ENCODE peak calls at places on chromosomes 13 and 19, in nine cellular contexts. X is A549; T is fibroblast of mammary gland; B is psoas muscle; E is left ventricle myocardium inferior; C is CD4-positive, alpha-beta memory T cell; R is heart left ventricle; L is effector memory CD4-positive, alpha-beta T cell; I is mesendoderm. U is an unnamed sample.

GRCh38 chr19:4030552-4030951 is 23.0 kb downstream of the PIAS4 start:
- DNase-seq in X (no peak), T (no peak), B (no peak), E (no peak), C (no peak), R (no peak), L (no peak), I (no peak), U (no peak)

GRCh38 chr19:5304486-5304885 is 36.1 kb downstream of the PTPRS start:
- DNase-seq in X (no peak), T (no peak), B (no peak), E (no peak), C (no peak), R (no peak), L (no peak), I (no peak), U (no peak)

GRCh38 chr13:31209172-31209818 is 9.5 kb downstream of the B3GLCT start:
- DNase-seq in X (no peak), T (peak), B (peak), E (peak), C (peak), R (peak), L (no peak), I (peak), U (peak)

GRCh38 chr13:19881641-19882040 is 18.2 kb upstream of the ZMYM5 start:
- DNase-seq in X (no peak), T (no peak), B (no peak), E (no peak), C (no peak), R (no peak), L (no peak), I (no peak), U (no peak)

GRCh38 chr19:9507285-9507684 is 8.9 kb upstream of the ZNF560 start:
- DNase-seq in X (no peak), T (no peak), B (no peak), E (no peak), C (no peak), R (no peak), L (no peak), I (no peak), U (no peak)

GRCh38 chr13:79631260-79631659 is 150.3 kb downstream of the NDFIP2 start:
- DNase-seq in X (peak), T (peak), B (no peak), E (no peak), C (no peak), R (no peak), L (no peak), I (peak), U (peak)

GRCh38 chr19:34838753-34839431 is 65.9 kb upstream of the ZNF599 start:
- DNase-seq in X (no peak), T (no peak), B (no peak), E (no peak), C (peak), R (no peak), L (no peak), I (peak), U (peak)

GRCh38 chr19:42092350-42092749 is 16.4 kb downstream of the ZNF574 start:
- DNase-seq in X (peak), T (no peak), B (no peak), E (no peak), C (no peak), R (no peak), L (no peak), I (peak), U (no peak)

GRCh38 chr13:19153782-19154450 is 27.7 kb downstream of the TUBA3C start:
- DNase-seq in X (no peak), T (no peak), B (no peak), E (no peak), C (no peak), R (no peak), L (no peak), I (no peak), U (no peak)

GRCh38 chr19:22882797-22883196 is 50.7 kb downstream of the ZNF723 start:
- DNase-seq in X (no peak), T (peak), B (no peak), E (no peak), C (no peak), R (no peak), L (no peak), I (peak), U (peak)

GRCh38 chr13:33351324-33351723 is 65.8 kb upstream of the STARD13 start:
- DNase-seq in X (no peak), T (peak), B (no peak), E (no peak), C (no peak), R (no peak), L (no peak), I (no peak), U (peak)

GRCh38 chr13:79995334-79995733 is 345.6 kb downstream of the SPRY2 start:
- DNase-seq in X (no peak), T (peak), B (no peak), E (no peak), C (no peak), R (no peak), L (no peak), I (peak), U (peak)

GRCh38 chr19:30263719-30264440 is 108.3 kb upstream of the ZNF536 start:
- DNase-seq in X (no peak), T (no peak), B (no peak), E (no peak), C (no peak), R (no peak), L (no peak), I (peak), U (peak)

GRCh38 chr13:42354246-42355117 is 82.5 kb downstream of the AKAP11 start:
- DNase-seq in X (no peak), T (peak), B (no peak), E (no peak), C (peak), R (no peak), L (peak), I (peak), U (peak)

GRCh38 chr13:106528711-106529414 is 6.6 kb downstream of the EFNB2 start:
- DNase-seq in X (no peak), T (no peak), B (no peak), E (no peak), C (no peak), R (no peak), L (no peak), I (peak), U (no peak)

GRCh38 chr13:48891586-48891985 is 84.1 kb upstream of the FNDC3A start:
- DNase-seq in X (no peak), T (peak), B (no peak), E (no peak), C (no peak), R (no peak), L (no peak), I (no peak), U (peak)

GRCh38 chr13:21576424-21576823 is 27.5 kb downstream of the MICU2 start:
- DNase-seq in X (no peak), T (no peak), B (no peak), E (no peak), C (no peak), R (no peak), L (no peak), I (peak), U (peak)

GRCh38 chr19:32018014-32018413 is 327.4 kb upstream of the ZNF507 start:
- DNase-seq in X (no peak), T (peak), B (no peak), E (no peak), C (no peak), R (no peak), L (no peak), I (no peak), U (peak)

GRCh38 chr13:40206241-40207109 is 460.0 kb downstream of the FOXO1 start:
- DNase-seq in X (no peak), T (peak), B (no peak), E (no peak), C (peak), R (no peak), L (peak), I (no peak), U (no peak)

GRCh38 chr13:52383362-52383761 is 22.6 kb downstream of the THSD1 start:
- DNase-seq in X (no peak), T (no peak), B (no peak), E (no peak), C (no peak), R (no peak), L (no peak), I (peak), U (no peak)

GRCh38 chr19:38693380-38694223 is 46.2 kb downstream of the ACTN4 start:
- DNase-seq in X (peak), T (peak), B (no peak), E (no peak), C (peak), R (peak), L (peak), I (peak), U (peak)

GRCh38 chr13:107545946-107546502 is 669.3 kb downstream of the LIG4 start:
- DNase-seq in X (no peak), T (no peak), B (peak), E (no peak), C (no peak), R (no peak), L (no peak), I (no peak), U (no peak)

GRCh38 chr19:48244289-48244688 is 11.4 kb downstream of the CARD8 start:
- DNase-seq in X (no peak), T (no peak), B (no peak), E (no peak), C (peak), R (no peak), L (peak), I (peak), U (no peak)

GRCh38 chr13:48571121-48571901 is 38.4 kb upstream of the RCBTB2 start:
- DNase-seq in X (no peak), T (peak), B (no peak), E (no peak), C (no peak), R (no peak), L (no peak), I (no peak), U (peak)

GRCh38 chr19:50909240-50910070 is 1.7 kb downstream of the KLK4 start:
- DNase-seq in X (peak), T (peak), B (no peak), E (no peak), C (no peak), R (no peak), L (no peak), I (peak), U (no peak)

GRCh38 chr19:41691268-41691970 is 3.3 kb upstream of the CEACAM7 start:
- DNase-seq in X (peak), T (peak), B (no peak), E (no peak), C (peak), R (no peak), L (no peak), I (peak), U (no peak)

GRCh38 chr13:36151591-36151990 is 20.4 kb upstream of the DCLK1 start:
- DNase-seq in X (no peak), T (no peak), B (no peak), E (no peak), C (no peak), R (no peak), L (no peak), I (no peak), U (no peak)

GRCh38 chr13:20125129-20125782 is 35.6 kb downstream of the GJA3 start:
- DNase-seq in X (no peak), T (peak), B (no peak), E (no peak), C (no peak), R (no peak), L (no peak), I (no peak), U (peak)

GRCh38 chr19:42242071-42242511 is 311 bp downstream of the GSK3A start:
- DNase-seq in X (no peak), T (no peak), B (no peak), E (no peak), C (no peak), R (no peak), L (no peak), I (no peak), U (peak)

GRCh38 chr19:17952041-17952976 is 14.6 kb upstream of the KCNN1 start:
- DNase-seq in X (no peak), T (no peak), B (no peak), E (no peak), C (no peak), R (no peak), L (no peak), I (no peak), U (no peak)

GRCh38 chr19:17953316-17953801 is 13.5 kb upstream of the KCNN1 start:
- DNase-seq in X (no peak), T (no peak), B (no peak), E (no peak), C (no peak), R (no peak), L (no peak), I (no peak), U (no peak)

GRCh38 chr19:17949956-17950309 is 17.0 kb upstream of the KCNN1 start:
- DNase-seq in X (no peak), T (no peak), B (no peak), E (no peak), C (peak), R (no peak), L (no peak), I (peak), U (no peak)

GRCh38 chr19:17950310-17951150 is 16.4 kb upstream of the KCNN1 start:
- DNase-seq in X (no peak), T (no peak), B (no peak), E (peak), C (peak), R (no peak), L (peak), I (no peak), U (no peak)

DNA sequence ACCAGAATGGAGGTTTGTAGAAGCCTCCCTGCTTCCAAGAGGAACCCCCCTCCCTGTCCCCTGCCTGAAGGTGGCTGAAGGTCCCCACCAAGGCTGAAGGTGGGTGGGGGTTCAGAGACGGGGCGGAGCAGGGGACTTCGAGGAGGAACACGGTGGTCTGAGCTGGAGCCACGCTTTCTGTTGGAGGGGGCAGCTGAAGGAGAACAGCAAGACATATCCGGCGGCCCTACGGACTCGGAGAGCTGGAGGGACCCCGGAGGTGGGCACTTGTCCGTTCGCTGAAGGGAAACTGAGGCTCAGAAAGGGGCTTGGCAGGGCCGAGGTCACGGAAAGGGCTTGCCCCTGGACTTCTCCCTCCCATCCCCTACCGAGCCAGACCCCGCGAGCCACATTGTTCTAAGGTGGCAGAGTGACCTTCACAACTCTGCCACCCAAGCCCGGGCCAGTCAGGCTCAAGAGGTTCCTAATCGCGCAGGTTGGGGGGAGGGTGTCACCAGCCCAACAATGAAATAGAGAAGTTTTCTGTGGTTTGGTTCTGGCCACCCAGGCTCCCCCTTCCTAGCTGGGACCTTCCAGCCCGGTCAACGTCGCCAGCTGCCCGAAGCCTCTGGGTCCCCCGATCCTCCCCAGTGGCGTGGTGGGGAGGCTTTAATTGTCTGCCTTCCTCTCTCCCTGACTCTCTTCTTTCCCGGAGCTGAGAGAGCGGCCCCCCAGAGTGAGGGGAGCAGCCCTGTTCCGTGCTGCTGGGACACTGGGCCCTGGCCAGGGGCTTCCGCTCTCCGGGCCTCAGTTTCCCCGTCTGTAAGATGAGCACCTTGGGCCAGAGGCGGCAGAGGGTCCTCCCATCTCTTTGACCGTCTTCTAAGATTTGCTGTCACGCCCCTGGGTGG is 15.5 kb upstream of the KCNN1 start:
- DNase-seq in X (no peak), T (no peak), B (no peak), E (no peak), C (no peak), R (no peak), L (no peak), I (no peak), U (no peak)
- H3K4me3 ChIP-seq in X (peak), T (no peak), B (no peak), E (peak), C (no peak), R (peak), L (peak), I (no peak), U (no peak)

GRCh38 chr13:96053003-96053703 is at the start of gene UGGT2:
- DNase-seq in X (peak), T (peak), B (peak), E (peak), C (no peak), R (peak), L (no peak), I (peak), U (peak)

DNA sequence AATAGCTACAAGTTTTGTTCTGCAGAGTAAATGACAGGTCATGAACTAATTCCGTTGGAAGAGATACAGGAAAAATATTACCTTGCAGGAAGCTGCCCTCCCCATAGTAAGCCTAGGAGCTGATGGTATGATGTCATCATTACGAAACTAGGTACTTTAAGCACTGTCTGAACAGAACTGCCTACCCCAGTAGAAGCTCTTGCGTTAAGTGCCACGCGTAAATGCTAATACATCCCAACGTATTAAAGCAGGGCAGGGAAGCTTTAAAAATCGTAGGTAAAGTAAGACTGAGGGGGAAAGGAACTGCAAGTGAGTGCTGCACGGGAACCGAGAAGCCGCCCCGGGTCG is 572 bp downstream of the UGGT2 start:
- DNase-seq in X (peak), T (peak), B (no peak), E (no peak), C (no peak), R (no peak), L (no peak), I (peak), U (peak)
- H3K4me3 ChIP-seq in X (peak), T (peak), B (peak), E (peak), C (no peak), R (peak), L (no peak), I (peak), U (peak)

DNA sequence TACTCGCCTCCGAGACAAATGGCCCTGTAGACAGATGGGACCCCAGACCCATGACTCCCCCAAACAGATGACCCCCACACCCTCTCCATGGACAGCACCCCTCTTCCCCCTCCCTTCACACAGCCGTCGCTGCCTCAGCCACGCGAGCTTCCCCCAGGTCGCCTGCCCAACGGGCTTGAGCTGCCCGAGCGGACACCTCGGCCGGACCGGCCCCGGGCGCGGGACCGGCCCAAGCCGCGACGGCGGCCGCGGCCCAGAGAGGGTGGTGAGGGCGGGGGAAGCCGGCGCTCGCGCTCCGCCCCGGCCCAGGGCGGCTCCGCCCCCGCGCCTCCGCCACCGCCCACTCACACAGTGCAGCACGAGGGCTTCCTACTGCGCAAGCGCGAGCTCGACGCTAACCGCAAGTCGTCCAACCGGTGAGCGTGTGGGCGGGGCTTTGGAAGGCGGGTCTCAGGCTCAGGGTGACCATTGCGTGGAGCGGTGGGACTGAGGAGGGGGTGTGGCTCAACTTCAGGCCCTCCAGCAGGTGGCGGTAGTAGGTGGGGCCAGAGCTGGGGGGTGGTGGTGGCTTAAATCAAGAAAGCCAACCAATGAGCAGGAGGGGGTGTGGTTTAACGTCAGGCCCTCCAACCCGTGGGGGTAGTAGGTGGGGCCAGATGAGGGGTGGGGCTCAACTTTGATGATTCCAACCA is 6.2 kb upstream of the SHKBP1 start:
- DNase-seq in X (peak), T (peak), B (peak), E (peak), C (peak), R (peak), L (peak), I (peak), U (peak)
- H3K4me3 ChIP-seq in X (peak), T (peak), B (peak), E (peak), C (peak), R (no peak), L (no peak), I (no peak), U (peak)

GRCh38 chr19:33747273-33747672 is 49.4 kb upstream of the KCTD15 start:
- DNase-seq in X (no peak), T (no peak), B (no peak), E (no peak), C (no peak), R (no peak), L (no peak), I (no peak), U (no peak)

GRCh38 chr19:33749016-33749415 is 47.7 kb upstream of the KCTD15 start:
- DNase-seq in X (no peak), T (no peak), B (no peak), E (no peak), C (no peak), R (no peak), L (no peak), I (no peak), U (no peak)

GRCh38 chr19:33746159-33746558 is 50.5 kb upstream of the KCTD15 start:
- DNase-seq in X (no peak), T (no peak), B (no peak), E (no peak), C (no peak), R (no peak), L (no peak), I (no peak), U (no peak)

GRCh38 chr19:33749619-33750175 is 47.0 kb upstream of the KCTD15 start:
- DNase-seq in X (no peak), T (no peak), B (no peak), E (no peak), C (no peak), R (no peak), L (no peak), I (no peak), U (no peak)

GRCh38 chr19:33748231-33748630 is 48.4 kb upstream of the KCTD15 start:
- DNase-seq in X (no peak), T (no peak), B (no peak), E (no peak), C (no peak), R (no peak), L (no peak), I (no peak), U (no peak)
- H3K4me3 ChIP-seq in X (no peak), T (no peak), B (no peak), E (no peak), C (no peak), R (no peak), L (no peak), I (no peak), U (no peak)

GRCh38 chr13:43573361-43573740 is 213.4 kb downstream of the ENOX1 start:
- DNase-seq in X (no peak), T (no peak), B (no peak), E (no peak), C (no peak), R (no peak), L (no peak), I (peak), U (peak)
- H3K4me3 ChIP-seq in X (no peak), T (no peak), B (no peak), E (no peak), C (no peak), R (no peak), L (no peak), I (no peak), U (no peak)

GRCh38 chr13:110309159-110309476 is 2.0 kb downstream of the COL4A2 start:
- DNase-seq in X (no peak), T (no peak), B (no peak), E (no peak), C (no peak), R (no peak), L (no peak), I (no peak), U (no peak)
- H3K4me3 ChIP-seq in X (peak), T (peak), B (peak), E (peak), C (no peak), R (peak), L (no peak), I (no peak), U (peak)

GRCh38 chr13:102848956-102849355 is 3.1 kb downstream of the ERCC5 start:
- DNase-seq in X (no peak), T (no peak), B (no peak), E (no peak), C (no peak), R (no peak), L (no peak), I (no peak), U (peak)

GRCh38 chr13:102846261-102847015 is 606 bp downstream of the ERCC5 start:
- DNase-seq in X (peak), T (peak), B (peak), E (peak), C (peak), R (peak), L (peak), I (peak), U (peak)

GRCh38 chr13:102845630-102846260 is at the start of gene ERCC5:
- DNase-seq in X (peak), T (peak), B (peak), E (peak), C (peak), R (peak), L (peak), I (peak), U (peak)

GRCh38 chr13:102845289-102845629 is 573 bp upstream of the ERCC5 start:
- DNase-seq in X (no peak), T (no peak), B (no peak), E (no peak), C (no peak), R (no peak), L (no peak), I (no peak), U (no peak)

GRCh38 chr13:102847272-102848234 is 1.7 kb downstream of the ERCC5 start:
- DNase-seq in X (no peak), T (peak), B (no peak), E (no peak), C (peak), R (no peak), L (no peak), I (peak), U (peak)
- H3K4me3 ChIP-seq in X (peak), T (peak), B (peak), E (peak), C (peak), R (peak), L (peak), I (no peak), U (peak)

U was measured in AG10803.